ENCODE peak calls at places on chromosome 11, in four cellular contexts. One of them, this sample, is unnamed.

GRCh38 chr11:16605971-16606783 is 132.3 kb upstream of the C11orf58 start:
- DNase-seq in stimulated activated CD4-positive, alpha-beta T cell treated with anti-CD3 and anti-CD28 coated beads, Interleukin-2, amount 100 ng/mL, for 24 hours: peak
- DNase-seq in activated CD8-positive, alpha-beta memory T cell treated with anti-CD3 and anti-CD28 coated beads for 48 hours: peak
- DNase-seq in transverse colon: peak
- DNase-seq in this sample: peak

GRCh38 chr11:61611309-61611708 is 30.4 kb upstream of the SYT7 start:
- DNase-seq in activated CD8-positive, alpha-beta memory T cell treated with anti-CD3 and anti-CD28 coated beads for 48 hours: no peak
- DNase-seq in transverse colon: no peak
- DNase-seq in stimulated activated CD4-positive, alpha-beta T cell treated with anti-CD3 and anti-CD28 coated beads, Interleukin-2, amount 100 ng/mL, for 24 hours: no peak
- DNase-seq in this sample: no peak

GRCh38 chr11:19228956-19229355 is 11.8 kb downstream of the E2F8 start:
- DNase-seq in transverse colon: no peak
- DNase-seq in stimulated activated CD4-positive, alpha-beta T cell treated with anti-CD3 and anti-CD28 coated beads, Interleukin-2, amount 100 ng/mL, for 24 hours: no peak
- DNase-seq in activated CD8-positive, alpha-beta memory T cell treated with anti-CD3 and anti-CD28 coated beads for 48 hours: no peak
- DNase-seq in this sample: no peak

GRCh38 chr11:129853508-129854228 is 38.0 kb downstream of the TMEM45B start:
- DNase-seq in stimulated activated CD4-positive, alpha-beta T cell treated with anti-CD3 and anti-CD28 coated beads, Interleukin-2, amount 100 ng/mL, for 24 hours: peak
- DNase-seq in transverse colon: peak
- DNase-seq in activated CD8-positive, alpha-beta memory T cell treated with anti-CD3 and anti-CD28 coated beads for 48 hours: no peak
- DNase-seq in this sample: peak

GRCh38 chr11:128948583-128948982 is 5.9 kb upstream of the TP53AIP1 start:
- DNase-seq in activated CD8-positive, alpha-beta memory T cell treated with anti-CD3 and anti-CD28 coated beads for 48 hours: no peak
- DNase-seq in stimulated activated CD4-positive, alpha-beta T cell treated with anti-CD3 and anti-CD28 coated beads, Interleukin-2, amount 100 ng/mL, for 24 hours: no peak
- DNase-seq in transverse colon: no peak
- DNase-seq in this sample: no peak

GRCh38 chr11:71988050-71988449 is 10.7 kb upstream of the IL18BP start:
- DNase-seq in activated CD8-positive, alpha-beta memory T cell treated with anti-CD3 and anti-CD28 coated beads for 48 hours: no peak
- DNase-seq in stimulated activated CD4-positive, alpha-beta T cell treated with anti-CD3 and anti-CD28 coated beads, Interleukin-2, amount 100 ng/mL, for 24 hours: no peak
- DNase-seq in transverse colon: no peak
- DNase-seq in this sample: no peak

GRCh38 chr11:122633219-122633829 is 22.2 kb upstream of the UBASH3B start:
- DNase-seq in transverse colon: no peak
- DNase-seq in activated CD8-positive, alpha-beta memory T cell treated with anti-CD3 and anti-CD28 coated beads for 48 hours: no peak
- DNase-seq in stimulated activated CD4-positive, alpha-beta T cell treated with anti-CD3 and anti-CD28 coated beads, Interleukin-2, amount 100 ng/mL, for 24 hours: no peak
- DNase-seq in this sample: no peak

GRCh38 chr11:44582641-44583352 is 17.3 kb downstream of the CD82 start:
- DNase-seq in activated CD8-positive, alpha-beta memory T cell treated with anti-CD3 and anti-CD28 coated beads for 48 hours: no peak
- DNase-seq in transverse colon: no peak
- DNase-seq in stimulated activated CD4-positive, alpha-beta T cell treated with anti-CD3 and anti-CD28 coated beads, Interleukin-2, amount 100 ng/mL, for 24 hours: no peak
- DNase-seq in this sample: no peak

GRCh38 chr11:128399186-128399585 is 188.2 kb downstream of the ETS1 start:
- DNase-seq in stimulated activated CD4-positive, alpha-beta T cell treated with anti-CD3 and anti-CD28 coated beads, Interleukin-2, amount 100 ng/mL, for 24 hours: no peak
- DNase-seq in transverse colon: no peak
- DNase-seq in activated CD8-positive, alpha-beta memory T cell treated with anti-CD3 and anti-CD28 coated beads for 48 hours: no peak
- DNase-seq in this sample: no peak

GRCh38 chr11:72045849-72046248 is 34.5 kb downstream of the NUMA1 start:
- DNase-seq in activated CD8-positive, alpha-beta memory T cell treated with anti-CD3 and anti-CD28 coated beads for 48 hours: no peak
- DNase-seq in transverse colon: no peak
- DNase-seq in stimulated activated CD4-positive, alpha-beta T cell treated with anti-CD3 and anti-CD28 coated beads, Interleukin-2, amount 100 ng/mL, for 24 hours: no peak
- DNase-seq in this sample: no peak

GRCh38 chr11:86551286-86551685 is 121.1 kb downstream of the ME3 start:
- DNase-seq in transverse colon: no peak
- DNase-seq in activated CD8-positive, alpha-beta memory T cell treated with anti-CD3 and anti-CD28 coated beads for 48 hours: no peak
- DNase-seq in stimulated activated CD4-positive, alpha-beta T cell treated with anti-CD3 and anti-CD28 coated beads, Interleukin-2, amount 100 ng/mL, for 24 hours: no peak
- DNase-seq in this sample: no peak

GRCh38 chr11:82546556-82547162 is 187.0 kb downstream of the FAM181B start:
- DNase-seq in activated CD8-positive, alpha-beta memory T cell treated with anti-CD3 and anti-CD28 coated beads for 48 hours: no peak
- DNase-seq in stimulated activated CD4-positive, alpha-beta T cell treated with anti-CD3 and anti-CD28 coated beads, Interleukin-2, amount 100 ng/mL, for 24 hours: no peak
- DNase-seq in transverse colon: no peak
- DNase-seq in this sample: no peak

GRCh38 chr11:68266121-68266891 is 5.5 kb downstream of the C11orf24 start:
- DNase-seq in stimulated activated CD4-positive, alpha-beta T cell treated with anti-CD3 and anti-CD28 coated beads, Interleukin-2, amount 100 ng/mL, for 24 hours: no peak
- DNase-seq in activated CD8-positive, alpha-beta memory T cell treated with anti-CD3 and anti-CD28 coated beads for 48 hours: no peak
- DNase-seq in transverse colon: peak
- DNase-seq in this sample: no peak

GRCh38 chr11:77019976-77020591 is 14.1 kb upstream of the B3GNT6 start:
- DNase-seq in transverse colon: no peak
- DNase-seq in activated CD8-positive, alpha-beta memory T cell treated with anti-CD3 and anti-CD28 coated beads for 48 hours: no peak
- DNase-seq in stimulated activated CD4-positive, alpha-beta T cell treated with anti-CD3 and anti-CD28 coated beads, Interleukin-2, amount 100 ng/mL, for 24 hours: no peak
- DNase-seq in this sample: no peak

GRCh38 chr11:122398851-122399250 is 256.7 kb upstream of the UBASH3B start:
- DNase-seq in transverse colon: no peak
- DNase-seq in stimulated activated CD4-positive, alpha-beta T cell treated with anti-CD3 and anti-CD28 coated beads, Interleukin-2, amount 100 ng/mL, for 24 hours: no peak
- DNase-seq in activated CD8-positive, alpha-beta memory T cell treated with anti-CD3 and anti-CD28 coated beads for 48 hours: no peak
- DNase-seq in this sample: no peak

GRCh38 chr11:45543808-45544422 is 121.5 kb downstream of the CHST1 start:
- DNase-seq in stimulated activated CD4-positive, alpha-beta T cell treated with anti-CD3 and anti-CD28 coated beads, Interleukin-2, amount 100 ng/mL, for 24 hours: no peak
- DNase-seq in activated CD8-positive, alpha-beta memory T cell treated with anti-CD3 and anti-CD28 coated beads for 48 hours: no peak
- DNase-seq in transverse colon: no peak
- DNase-seq in this sample: no peak

GRCh38 chr11:47408598-47409439 is 429 bp downstream of the SLC39A13 start:
- DNase-seq in stimulated activated CD4-positive, alpha-beta T cell treated with anti-CD3 and anti-CD28 coated beads, Interleukin-2, amount 100 ng/mL, for 24 hours: no peak
- DNase-seq in transverse colon: peak
- DNase-seq in activated CD8-positive, alpha-beta memory T cell treated with anti-CD3 and anti-CD28 coated beads for 48 hours: no peak
- DNase-seq in this sample: peak

GRCh38 chr11:77090373-77091111 is 12.1 kb upstream of the OMP start:
- DNase-seq in activated CD8-positive, alpha-beta memory T cell treated with anti-CD3 and anti-CD28 coated beads for 48 hours: no peak
- DNase-seq in stimulated activated CD4-positive, alpha-beta T cell treated with anti-CD3 and anti-CD28 coated beads, Interleukin-2, amount 100 ng/mL, for 24 hours: no peak
- DNase-seq in transverse colon: peak
- DNase-seq in this sample: peak

GRCh38 chr11:70485326-70486025 is 87.1 kb downstream of the CTTN start:
- DNase-seq in transverse colon: no peak
- DNase-seq in stimulated activated CD4-positive, alpha-beta T cell treated with anti-CD3 and anti-CD28 coated beads, Interleukin-2, amount 100 ng/mL, for 24 hours: no peak
- DNase-seq in activated CD8-positive, alpha-beta memory T cell treated with anti-CD3 and anti-CD28 coated beads for 48 hours: no peak
- DNase-seq in this sample: no peak

This sample was measured in left colon.